ENCODE peak calls at places on chromosomes 7 and 10, in seven cellular contexts. G is uterus, N is ELR, P is smooth muscle cell of the brain vasculature, A is esophagus squamous epithelium, R is NCI-H2081, S is heart left ventricle. J is an unnamed sample.

GRCh38 chr7:48255046-48255445 is 83.8 kb downstream of the ABCA13 start:
- DNase-seq in A (no peak), N (peak), P (no peak), R (no peak), G (no peak), S (no peak), J (no peak)

GRCh38 chr7:4066626-4067475 is 615.2 kb upstream of the FOXK1 start:
- DNase-seq in S (no peak), G (no peak), N (no peak), A (no peak), P (no peak), R (no peak), J (no peak)

GRCh38 chr10:101287922-101288638 is 58.8 kb upstream of the LBX1 start:
- DNase-seq in P (no peak), A (no peak), R (no peak), G (no peak), N (peak), S (no peak), J (peak)

GRCh38 chr7:157987906-157988305 is 599.7 kb downstream of the PTPRN2 start:
- DNase-seq in N (no peak), R (no peak), A (no peak), G (no peak), P (no peak), S (no peak), J (no peak)

GRCh38 chr7:107472116-107472515 is 2.3 kb downstream of the GPR22 start:
- DNase-seq in S (no peak), P (no peak), A (no peak), N (no peak), G (no peak), R (no peak), J (no peak)

GRCh38 chr10:104255244-104255981 is 721 bp downstream of the GSTO1 start:
- DNase-seq in R (no peak), N (peak), A (no peak), G (no peak), S (no peak), P (no peak), J (no peak)

GRCh38 chr7:149284343-149284742 is 22.3 kb downstream of the ZNF783 start:
- DNase-seq in N (no peak), G (no peak), R (peak), A (no peak), P (no peak), S (no peak), J (no peak)

GRCh38 chr10:32417906-32418547 is 27.9 kb upstream of the CCDC7 start:
- DNase-seq in G (peak), P (peak), R (no peak), S (no peak), N (no peak), A (no peak), J (no peak)

GRCh38 chr10:82628373-82628772 is 753.4 kb downstream of the NRG3 start:
- DNase-seq in S (no peak), G (no peak), A (no peak), R (no peak), P (no peak), N (no peak), J (no peak)

GRCh38 chr7:143299346-143299745 is 11.2 kb downstream of the CASP2 start:
- DNase-seq in P (no peak), A (no peak), R (no peak), S (no peak), G (no peak), N (peak), J (no peak)

GRCh38 chr10:46002916-46003693 is 27.3 kb downstream of the NCOA4 start:
- DNase-seq in A (no peak), N (peak), P (no peak), S (no peak), G (no peak), R (no peak), J (no peak)

GRCh38 chr10:121516483-121516882 is 81.8 kb downstream of the FGFR2 start:
- DNase-seq in R (no peak), N (no peak), P (no peak), S (no peak), G (no peak), A (no peak), J (no peak)

GRCh38 chr7:73451780-73452398 is 18.3 kb downstream of the FZD9 start:
- DNase-seq in N (peak), P (no peak), S (no peak), A (no peak), R (peak), G (no peak), J (peak)

GRCh38 chr7:29748286-29749099 is 57.8 kb upstream of the WIPF3 start:
- DNase-seq in N (peak), P (peak), R (peak), A (no peak), G (no peak), S (no peak), J (peak)

GRCh38 chr10:96765406-96766240 is 45.3 kb upstream of the PIK3AP1 start:
- DNase-seq in N (peak), A (no peak), G (peak), R (no peak), S (peak), P (no peak), J (peak)

GRCh38 chr7:26686448-26686981 is 177.9 kb downstream of the SKAP2 start:
- DNase-seq in N (peak), G (no peak), R (peak), A (no peak), S (no peak), P (no peak), J (peak)

GRCh38 chr7:3879337-3880054 is 578.4 kb downstream of the SDK1 start:
- DNase-seq in R (no peak), S (peak), P (no peak), G (no peak), N (no peak), A (no peak), J (no peak)

GRCh38 chr10:113113241-113113640 is 163.2 kb downstream of the TCF7L2 start:
- DNase-seq in A (no peak), P (no peak), N (no peak), S (no peak), R (no peak), G (no peak), J (no peak)

GRCh38 chr7:121046893-121047468 is 58.5 kb downstream of the CPED1 start:
- DNase-seq in P (no peak), A (no peak), R (no peak), G (no peak), S (no peak), N (peak), J (no peak)

GRCh38 chr10:103550229-103550628 is 56.7 kb downstream of the NEURL1 start:
- DNase-seq in N (no peak), G (peak), S (no peak), P (no peak), A (no peak), R (no peak), J (no peak)

GRCh38 chr10:112639291-112639690 is 192.3 kb downstream of the VTI1A start:
- DNase-seq in P (no peak), A (no peak), N (peak), R (no peak), S (no peak), G (no peak), J (no peak)

GRCh38 chr7:33900501-33900900 is 4.8 kb upstream of the BMPER start:
- DNase-seq in P (no peak), A (no peak), R (no peak), S (no peak), G (no peak), N (peak), J (no peak)

GRCh38 chr7:88226886-88227516 is 7.2 kb upstream of the SRI start:
- DNase-seq in R (no peak), S (no peak), A (no peak), N (peak), P (no peak), G (no peak), J (no peak)

GRCh38 chr10:125199261-125199660 is 38.9 kb upstream of the CTBP2 start:
- DNase-seq in S (no peak), R (no peak), P (no peak), N (no peak), G (no peak), A (no peak), J (no peak)

GRCh38 chr10:61486738-61487396 is 33.7 kb upstream of the TMEM26 start:
- DNase-seq in S (no peak), G (no peak), N (peak), A (no peak), R (no peak), P (no peak), J (no peak)

GRCh38 chr10:79316671-79317431 is 30.4 kb upstream of the PPIF start:
- DNase-seq in S (peak), G (no peak), R (no peak), P (no peak), A (no peak), N (peak), J (peak)

GRCh38 chr10:35887686-35888085 is 245.6 kb upstream of the FZD8 start:
- DNase-seq in P (no peak), G (no peak), S (no peak), N (no peak), A (no peak), R (no peak), J (no peak)

GRCh38 chr10:89306019-89306418 is 4.2 kb downstream of the IFIT2 start:
- DNase-seq in P (no peak), A (no peak), G (no peak), R (no peak), N (no peak), S (no peak), J (no peak)

GRCh38 chr7:30521532-30521931 is 16.9 kb upstream of the GGCT start:
- DNase-seq in S (peak), G (peak), P (no peak), N (peak), R (no peak), A (no peak), J (no peak)

GRCh38 chr7:101858437-101859385 is 41.3 kb downstream of the CUX1 start:
- DNase-seq in P (no peak), R (no peak), A (no peak), S (no peak), N (no peak), G (peak), J (no peak)